ENCODE peak calls at places on chromosome 6, in six cellular contexts. One of them, this sample, is unnamed.

GRCh38 chr6:84447651-84448050 is 220.2 kb upstream of the CEP162 start:
- DNase-seq in K562: no peak
- DNase-seq in HepG2: no peak
- DNase-seq in HCT116: no peak
- DNase-seq in GM12878: no peak
- DNase-seq in H1: no peak
- DNase-seq in this sample: no peak

GRCh38 chr6:110214338-110214737 is 34.1 kb downstream of the CDC40 start:
- DNase-seq in H1: no peak
- DNase-seq in K562: no peak
- DNase-seq in HepG2: no peak
- DNase-seq in GM12878: no peak
- DNase-seq in HCT116: no peak
- DNase-seq in this sample: no peak

GRCh38 chr6:33860006-33860405 is 56.2 kb upstream of the MLN start:
- DNase-seq in HCT116: no peak
- DNase-seq in GM12878: no peak
- DNase-seq in HepG2: no peak
- DNase-seq in K562: no peak
- DNase-seq in H1: no peak
- DNase-seq in this sample: no peak

GRCh38 chr6:96116674-96117073 is 100.9 kb downstream of the FUT9 start:
- DNase-seq in K562: peak
- DNase-seq in HepG2: no peak
- DNase-seq in H1: no peak
- DNase-seq in GM12878: no peak
- DNase-seq in HCT116: no peak
- DNase-seq in this sample: no peak

GRCh38 chr6:132122871-132123270 is 171.7 kb upstream of the CCN2 start:
- DNase-seq in HCT116: no peak
- DNase-seq in H1: no peak
- DNase-seq in K562: no peak
- DNase-seq in HepG2: peak
- DNase-seq in GM12878: no peak
- DNase-seq in this sample: no peak

GRCh38 chr6:33692078-33692759 is 19.3 kb downstream of the UQCC2 start:
- DNase-seq in HepG2: no peak
- DNase-seq in GM12878: no peak
- DNase-seq in HCT116: no peak
- DNase-seq in H1: no peak
- DNase-seq in K562: no peak
- DNase-seq in this sample: no peak

GRCh38 chr6:24721461-24722215 is 2.7 kb upstream of the C6orf62 start:
- DNase-seq in K562: no peak
- DNase-seq in HCT116: no peak
- DNase-seq in HepG2: no peak
- DNase-seq in H1: no peak
- DNase-seq in GM12878: no peak
- DNase-seq in this sample: no peak

GRCh38 chr6:159168536-159169192 is 536 bp upstream of the FNDC1 start:
- DNase-seq in HCT116: no peak
- DNase-seq in HepG2: peak
- DNase-seq in K562: peak
- DNase-seq in H1: no peak
- DNase-seq in GM12878: no peak
- DNase-seq in this sample: peak

GRCh38 chr6:32679501-32679900 is 13.0 kb upstream of the HLA-DQB1 start:
- DNase-seq in HepG2: no peak
- DNase-seq in HCT116: no peak
- DNase-seq in GM12878: no peak
- DNase-seq in K562: no peak
- DNase-seq in H1: no peak
- DNase-seq in this sample: no peak

GRCh38 chr6:11288065-11288464 is 55.6 kb upstream of the NEDD9 start:
- DNase-seq in HCT116: no peak
- DNase-seq in GM12878: no peak
- DNase-seq in K562: no peak
- DNase-seq in H1: no peak
- DNase-seq in HepG2: no peak
- DNase-seq in this sample: no peak

GRCh38 chr6:65182681-65183080 is 524.3 kb downstream of the EYS start:
- DNase-seq in GM12878: no peak
- DNase-seq in K562: no peak
- DNase-seq in HepG2: no peak
- DNase-seq in H1: no peak
- DNase-seq in HCT116: no peak
- DNase-seq in this sample: no peak

GRCh38 chr6:7819641-7820040 is 90.9 kb downstream of the TXNDC5 start:
- DNase-seq in GM12878: no peak
- DNase-seq in HCT116: no peak
- DNase-seq in H1: no peak
- DNase-seq in K562: no peak
- DNase-seq in HepG2: no peak
- DNase-seq in this sample: no peak

GRCh38 chr6:129766959-129767728 is 57.2 kb upstream of the ARHGAP18 start:
- DNase-seq in H1: no peak
- DNase-seq in HCT116: no peak
- DNase-seq in GM12878: no peak
- DNase-seq in HepG2: no peak
- DNase-seq in K562: peak
- DNase-seq in this sample: peak

GRCh38 chr6:33763483-33763882 is 16.8 kb upstream of the IP6K3 start:
- DNase-seq in GM12878: no peak
- DNase-seq in H1: no peak
- DNase-seq in K562: no peak
- DNase-seq in HepG2: no peak
- DNase-seq in HCT116: no peak
- DNase-seq in this sample: no peak

GRCh38 chr6:5534643-5535042 is 273.3 kb downstream of the FARS2 start:
- DNase-seq in H1: no peak
- DNase-seq in K562: no peak
- DNase-seq in HCT116: no peak
- DNase-seq in HepG2: no peak
- DNase-seq in GM12878: no peak
- DNase-seq in this sample: no peak

GRCh38 chr6:22828179-22829062 is 259.1 kb downstream of the HDGFL1 start:
- DNase-seq in H1: no peak
- DNase-seq in HCT116: peak
- DNase-seq in K562: peak
- DNase-seq in HepG2: peak
- DNase-seq in GM12878: no peak
- DNase-seq in this sample: no peak

GRCh38 chr6:166866839-166867637 is 89.3 kb downstream of the RNASET2 start:
- DNase-seq in H1: no peak
- DNase-seq in HepG2: no peak
- DNase-seq in K562: no peak
- DNase-seq in GM12878: no peak
- DNase-seq in HCT116: no peak
- DNase-seq in this sample: no peak

GRCh38 chr6:107784669-107785068 is 39.4 kb downstream of the SCML4 start:
- DNase-seq in H1: no peak
- DNase-seq in HCT116: no peak
- DNase-seq in HepG2: no peak
- DNase-seq in K562: no peak
- DNase-seq in GM12878: no peak
- DNase-seq in this sample: no peak

GRCh38 chr6:136812174-136812573 is 10.2 kb upstream of the PEX7 start:
- DNase-seq in HCT116: no peak
- DNase-seq in H1: no peak
- DNase-seq in GM12878: no peak
- DNase-seq in HepG2: no peak
- DNase-seq in K562: no peak
- DNase-seq in this sample: no peak

DNA sequence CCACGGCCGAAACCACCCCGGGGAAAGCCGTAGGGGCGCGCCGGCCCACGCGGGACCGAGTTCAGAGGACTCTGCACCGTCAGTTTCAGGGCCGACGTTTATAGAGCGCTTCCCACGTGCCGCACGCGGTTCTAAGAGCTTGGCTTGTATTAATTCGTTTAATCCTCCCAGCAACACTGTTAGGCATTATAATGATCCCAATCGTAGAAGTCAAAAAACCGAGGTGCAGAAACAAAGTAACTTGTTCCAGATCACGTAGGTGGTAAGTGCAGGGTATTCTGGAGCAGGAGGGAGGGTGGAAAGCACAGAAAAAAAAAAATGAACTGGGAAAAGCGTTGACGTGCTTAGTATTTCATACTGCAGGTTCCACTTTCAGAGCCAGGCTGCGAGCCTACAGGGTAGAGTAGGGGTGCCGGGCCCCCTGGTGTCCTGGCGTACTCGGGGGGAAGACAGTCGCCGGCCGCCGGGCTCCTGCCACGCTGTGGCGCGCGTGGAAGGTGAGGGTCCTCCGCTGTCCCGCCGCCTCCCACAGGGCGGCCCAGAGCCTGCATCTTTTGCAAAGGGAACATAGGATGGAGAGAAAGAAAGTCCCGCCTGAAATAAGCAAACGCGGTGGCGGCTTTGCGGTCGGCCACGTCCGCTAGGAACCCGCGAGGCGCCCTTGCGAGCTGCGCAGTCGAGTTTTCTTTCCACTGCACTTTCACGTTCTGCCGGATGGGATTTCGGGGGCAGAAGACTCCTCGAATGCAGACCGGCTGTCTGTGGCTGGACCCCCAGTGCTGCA is 10.2 kb upstream of the FOXF2 start:
- DNase-seq in HCT116: no peak
- DNase-seq in GM12878: no peak
- DNase-seq in H1: no peak
- DNase-seq in HepG2: no peak
- DNase-seq in K562: no peak
- DNase-seq in this sample: no peak
- TF ChIP-seq ZNF274 in HCT116: no peak
- TF ChIP-seq ZNF274 in GM12878: no peak
- TF ChIP-seq ZNF274 in H1: no peak
- TF ChIP-seq ZNF274 in HepG2: no peak
- TF ChIP-seq ZNF274 in K562: no peak
- TF ChIP-seq ZNF274 in this sample: no peak

DNA sequence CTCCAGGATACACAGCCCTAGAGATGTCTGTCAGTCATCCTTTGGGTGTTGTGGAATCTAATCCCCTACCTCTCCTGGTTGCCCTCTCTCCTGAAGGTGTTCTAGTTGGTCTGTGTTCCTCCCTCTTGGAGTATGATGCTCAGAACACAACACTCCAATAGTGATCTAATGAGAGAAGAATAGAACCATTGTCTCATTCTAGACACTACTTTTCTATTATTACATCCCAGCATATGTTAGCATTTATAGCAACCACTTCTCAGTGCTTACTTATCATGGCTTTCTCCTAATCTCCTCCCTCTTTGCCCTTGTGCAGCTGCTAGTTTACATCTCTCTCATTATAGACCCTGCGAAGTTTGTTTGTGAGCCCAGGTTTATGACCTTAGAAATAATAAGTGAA is 109.0 kb downstream of the UNC5CL start:
- DNase-seq in GM12878: no peak
- DNase-seq in H1: no peak
- DNase-seq in HepG2: no peak
- DNase-seq in HCT116: no peak
- DNase-seq in K562: no peak
- DNase-seq in this sample: no peak
- H3K9ac ChIP-seq in GM12878: no peak
- H3K9ac ChIP-seq in H1: no peak
- H3K9ac ChIP-seq in HepG2: no peak
- H3K9ac ChIP-seq in HCT116: no peak
- H3K9ac ChIP-seq in K562: no peak
- H3K9ac ChIP-seq in this sample: no peak

DNA sequence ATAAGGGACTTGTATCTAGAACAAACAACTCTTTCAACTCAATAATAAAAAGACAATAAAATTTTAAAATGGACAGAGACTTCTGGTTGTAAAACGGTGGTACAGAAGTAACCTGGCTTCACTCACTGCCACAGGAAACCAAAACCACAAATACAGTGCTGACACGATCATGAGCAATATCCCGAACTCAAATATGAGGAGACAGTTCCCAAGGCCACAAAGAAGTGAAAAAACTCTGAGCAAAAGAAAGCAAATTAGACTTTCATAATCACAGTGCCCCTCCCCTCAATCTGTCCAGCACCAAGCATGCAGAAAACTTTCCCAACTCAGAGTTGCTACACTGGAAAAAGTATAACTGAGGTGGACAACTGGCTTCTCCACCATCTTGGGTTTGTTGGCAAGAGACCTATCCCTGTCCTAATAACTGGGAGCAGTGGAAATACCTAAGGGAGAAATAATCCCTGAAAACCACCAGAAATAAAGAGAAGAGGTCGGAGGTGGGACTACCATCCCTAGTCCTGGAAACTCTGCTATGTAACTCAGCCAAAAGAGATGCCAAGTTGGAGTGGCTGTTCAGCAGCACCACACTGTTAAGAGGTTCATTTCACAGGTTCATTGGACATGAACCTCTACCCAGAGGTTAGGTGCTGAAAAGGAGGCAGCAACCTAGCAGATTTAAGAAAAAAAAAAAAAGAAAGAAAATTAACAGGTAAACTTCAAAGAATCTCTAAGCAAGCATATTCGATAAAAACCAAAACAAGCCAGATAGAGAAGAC is 55.5 kb downstream of the REV3L start:
- DNase-seq in K562: no peak
- DNase-seq in H1: no peak
- DNase-seq in HepG2: peak
- DNase-seq in GM12878: peak
- DNase-seq in HCT116: no peak
- DNase-seq in this sample: no peak
- TF ChIP-seq ZNF274 in K562: no peak
- TF ChIP-seq ZNF274 in H1: no peak
- TF ChIP-seq ZNF274 in HepG2: no peak
- TF ChIP-seq ZNF274 in GM12878: no peak
- TF ChIP-seq ZNF274 in HCT116: no peak
- TF ChIP-seq ZNF274 in this sample: no peak

GRCh38 chr6:134394141-134394648 is 76.3 kb upstream of the SGK1 start:
- DNase-seq in GM12878: no peak
- DNase-seq in H1: no peak
- DNase-seq in HCT116: no peak
- DNase-seq in K562: no peak
- DNase-seq in HepG2: no peak
- DNase-seq in this sample: no peak

GRCh38 chr6:134397674-134398073 is 79.8 kb upstream of the SGK1 start:
- DNase-seq in GM12878: no peak
- DNase-seq in HepG2: no peak
- DNase-seq in HCT116: no peak
- DNase-seq in K562: no peak
- DNase-seq in H1: no peak
- DNase-seq in this sample: no peak

GRCh38 chr6:134398453-134398852 is 80.5 kb upstream of the SGK1 start:
- DNase-seq in H1: no peak
- DNase-seq in HepG2: no peak
- DNase-seq in GM12878: peak
- DNase-seq in HCT116: no peak
- DNase-seq in K562: no peak
- DNase-seq in this sample: no peak

GRCh38 chr6:134391221-134391620 is 73.3 kb upstream of the SGK1 start:
- DNase-seq in GM12878: no peak
- DNase-seq in K562: no peak
- DNase-seq in HCT116: no peak
- DNase-seq in HepG2: no peak
- DNase-seq in H1: no peak
- DNase-seq in this sample: no peak

DNA sequence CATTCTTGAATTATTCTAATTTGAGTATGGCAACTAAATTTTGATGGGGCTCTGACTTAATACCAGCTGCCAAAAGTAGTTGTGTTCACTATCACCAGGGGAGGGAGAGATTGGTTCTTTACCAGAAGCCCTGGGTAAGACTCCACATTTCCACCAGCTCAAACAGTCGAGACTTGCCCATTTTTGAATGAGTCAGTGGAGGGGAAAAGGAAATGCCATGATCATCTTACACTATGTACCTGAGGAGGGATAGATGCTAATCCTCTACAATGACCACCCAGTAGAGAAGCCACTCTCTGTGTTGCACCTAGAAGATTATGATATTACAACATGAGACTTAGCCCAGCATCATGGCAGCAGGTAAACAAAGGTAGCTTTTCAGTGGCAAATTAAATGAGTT is 77.0 kb upstream of the SGK1 start:
- DNase-seq in HepG2: no peak
- DNase-seq in K562: no peak
- DNase-seq in H1: no peak
- DNase-seq in GM12878: no peak
- DNase-seq in HCT116: no peak
- DNase-seq in this sample: no peak
- H3K9ac ChIP-seq in HepG2: no peak
- H3K9ac ChIP-seq in K562: no peak
- H3K9ac ChIP-seq in H1: no peak
- H3K9ac ChIP-seq in GM12878: no peak
- H3K9ac ChIP-seq in HCT116: no peak
- H3K9ac ChIP-seq in this sample: no peak

This sample was measured in NT2/D1.